ENCODE peak calls at places on chromosomes 6 and 20, in five cellular contexts. One of them, this sample, is unnamed.

GRCh38 chr20:25706793-25707192 is 10.1 kb upstream of the ZNF337 start:
- DNase-seq in endothelial cell of umbilical vein: no peak
- DNase-seq in sigmoid colon: no peak
- DNase-seq in GM12878: no peak
- DNase-seq in transverse colon: no peak
- DNase-seq in this sample: no peak

GRCh38 chr6:128731249-128732165 is 151.4 kb upstream of the LAMA2 start:
- DNase-seq in transverse colon: no peak
- DNase-seq in sigmoid colon: no peak
- DNase-seq in endothelial cell of umbilical vein: peak
- DNase-seq in GM12878: no peak
- DNase-seq in this sample: no peak

GRCh38 chr20:41050361-41051019 is 21.9 kb downstream of the TOP1 start:
- DNase-seq in GM12878: no peak
- DNase-seq in endothelial cell of umbilical vein: no peak
- DNase-seq in transverse colon: no peak
- DNase-seq in sigmoid colon: no peak
- DNase-seq in this sample: no peak

GRCh38 chr6:4781967-4782537 is 5.8 kb downstream of the CDYL start:
- DNase-seq in GM12878: no peak
- DNase-seq in sigmoid colon: no peak
- DNase-seq in endothelial cell of umbilical vein: no peak
- DNase-seq in transverse colon: no peak
- DNase-seq in this sample: no peak

GRCh38 chr20:4897600-4897999 is 103.7 kb downstream of the SLC23A2 start:
- DNase-seq in transverse colon: no peak
- DNase-seq in endothelial cell of umbilical vein: no peak
- DNase-seq in GM12878: no peak
- DNase-seq in sigmoid colon: no peak
- DNase-seq in this sample: no peak

GRCh38 chr6:129448965-129449364 is 261.0 kb downstream of the ARHGAP18 start:
- DNase-seq in GM12878: peak
- DNase-seq in sigmoid colon: no peak
- DNase-seq in endothelial cell of umbilical vein: no peak
- DNase-seq in transverse colon: no peak
- DNase-seq in this sample: no peak

GRCh38 chr20:24867556-24867955 is 81.5 kb upstream of the CST7 start:
- DNase-seq in transverse colon: no peak
- DNase-seq in GM12878: no peak
- DNase-seq in endothelial cell of umbilical vein: no peak
- DNase-seq in sigmoid colon: no peak
- DNase-seq in this sample: no peak

GRCh38 chr20:60046011-60046413 is 87.8 kb downstream of the CDH26 start:
- DNase-seq in endothelial cell of umbilical vein: no peak
- DNase-seq in transverse colon: no peak
- DNase-seq in sigmoid colon: no peak
- DNase-seq in GM12878: no peak
- DNase-seq in this sample: no peak

GRCh38 chr6:14875678-14876063 is 370.2 kb upstream of the JARID2 start:
- DNase-seq in sigmoid colon: no peak
- DNase-seq in GM12878: peak
- DNase-seq in endothelial cell of umbilical vein: no peak
- DNase-seq in transverse colon: no peak
- DNase-seq in this sample: no peak

GRCh38 chr6:7841781-7842468 is 68.7 kb downstream of the TXNDC5 start:
- DNase-seq in GM12878: no peak
- DNase-seq in transverse colon: no peak
- DNase-seq in endothelial cell of umbilical vein: no peak
- DNase-seq in sigmoid colon: no peak
- DNase-seq in this sample: no peak

GRCh38 chr20:35499271-35499670 is 30.2 kb downstream of the C20orf173 start:
- DNase-seq in sigmoid colon: no peak
- DNase-seq in GM12878: no peak
- DNase-seq in transverse colon: no peak
- DNase-seq in endothelial cell of umbilical vein: no peak
- DNase-seq in this sample: no peak

GRCh38 chr6:125066964-125067363 is 86.6 kb upstream of the TPD52L1 start:
- DNase-seq in endothelial cell of umbilical vein: no peak
- DNase-seq in transverse colon: no peak
- DNase-seq in GM12878: no peak
- DNase-seq in sigmoid colon: no peak
- DNase-seq in this sample: no peak

GRCh38 chr20:62692176-62692575 is 16.5 kb upstream of the NTSR1 start:
- DNase-seq in transverse colon: no peak
- DNase-seq in GM12878: no peak
- DNase-seq in sigmoid colon: no peak
- DNase-seq in endothelial cell of umbilical vein: no peak
- DNase-seq in this sample: no peak

GRCh38 chr20:62689861-62690644 is 18.6 kb upstream of the NTSR1 start:
- DNase-seq in endothelial cell of umbilical vein: no peak
- DNase-seq in transverse colon: no peak
- DNase-seq in GM12878: no peak
- DNase-seq in sigmoid colon: no peak
- DNase-seq in this sample: no peak

GRCh38 chr20:62693523-62693922 is 15.1 kb upstream of the NTSR1 start:
- DNase-seq in endothelial cell of umbilical vein: no peak
- DNase-seq in GM12878: no peak
- DNase-seq in transverse colon: no peak
- DNase-seq in sigmoid colon: no peak
- DNase-seq in this sample: no peak

GRCh38 chr20:62688855-62689460 is 19.7 kb upstream of the NTSR1 start:
- DNase-seq in sigmoid colon: no peak
- DNase-seq in transverse colon: no peak
- DNase-seq in GM12878: no peak
- DNase-seq in endothelial cell of umbilical vein: peak
- DNase-seq in this sample: no peak

GRCh38 chr20:62691485-62691884 is 17.2 kb upstream of the NTSR1 start:
- DNase-seq in sigmoid colon: no peak
- DNase-seq in GM12878: no peak
- DNase-seq in transverse colon: no peak
- DNase-seq in endothelial cell of umbilical vein: no peak
- DNase-seq in this sample: no peak
- TF ChIP-seq POLR2AphosphoS5 in sigmoid colon: no peak
- TF ChIP-seq POLR2AphosphoS5 in GM12878: no peak
- TF ChIP-seq POLR2AphosphoS5 in transverse colon: no peak
- TF ChIP-seq POLR2AphosphoS5 in endothelial cell of umbilical vein: no peak
- TF ChIP-seq POLR2AphosphoS5 in this sample: no peak

DNA sequence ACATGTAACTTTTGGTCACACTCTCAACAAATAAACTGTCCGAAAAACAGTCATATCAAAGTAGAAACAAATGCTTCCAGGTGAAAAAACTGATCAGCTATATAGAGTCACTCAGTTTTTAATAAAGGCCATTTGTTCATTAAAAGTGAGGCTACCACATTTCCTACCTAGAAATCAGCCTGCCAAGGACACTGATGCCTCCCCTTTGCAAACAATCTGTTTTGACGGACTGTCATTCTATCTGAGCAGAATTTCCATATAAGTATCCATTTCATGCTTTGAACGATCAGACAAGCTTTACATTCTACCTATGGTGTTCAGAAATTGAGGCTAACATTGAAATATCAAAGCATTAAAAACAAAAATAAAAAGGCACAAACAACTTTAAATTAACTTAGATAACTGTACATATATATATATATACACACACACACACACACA is 2.9 kb downstream of the CCN2 start:
- DNase-seq in GM12878: no peak
- DNase-seq in transverse colon: no peak
- DNase-seq in sigmoid colon: no peak
- DNase-seq in endothelial cell of umbilical vein: peak
- DNase-seq in this sample: no peak
- H3K4me3 ChIP-seq in GM12878: no peak
- H3K4me3 ChIP-seq in transverse colon: peak
- H3K4me3 ChIP-seq in sigmoid colon: peak
- H3K4me3 ChIP-seq in endothelial cell of umbilical vein: peak
- H3K4me3 ChIP-seq in this sample: peak

GRCh38 chr6:136511397-136511796 is 38.8 kb downstream of the MAP7 start:
- DNase-seq in GM12878: no peak
- DNase-seq in endothelial cell of umbilical vein: no peak
- DNase-seq in sigmoid colon: no peak
- DNase-seq in transverse colon: no peak
- DNase-seq in this sample: peak
- TF ChIP-seq POLR2A in GM12878: no peak
- TF ChIP-seq POLR2A in endothelial cell of umbilical vein: no peak
- TF ChIP-seq POLR2A in sigmoid colon: no peak
- TF ChIP-seq POLR2A in transverse colon: no peak
- TF ChIP-seq POLR2A in this sample: no peak

GRCh38 chr6:123570813-123571684 is 65.7 kb downstream of the TRDN start:
- DNase-seq in GM12878: no peak
- DNase-seq in sigmoid colon: no peak
- DNase-seq in endothelial cell of umbilical vein: no peak
- DNase-seq in transverse colon: no peak
- DNase-seq in this sample: no peak

GRCh38 chr6:123569575-123569974 is 67.2 kb downstream of the TRDN start:
- DNase-seq in endothelial cell of umbilical vein: no peak
- DNase-seq in sigmoid colon: no peak
- DNase-seq in GM12878: no peak
- DNase-seq in transverse colon: no peak
- DNase-seq in this sample: no peak

DNA sequence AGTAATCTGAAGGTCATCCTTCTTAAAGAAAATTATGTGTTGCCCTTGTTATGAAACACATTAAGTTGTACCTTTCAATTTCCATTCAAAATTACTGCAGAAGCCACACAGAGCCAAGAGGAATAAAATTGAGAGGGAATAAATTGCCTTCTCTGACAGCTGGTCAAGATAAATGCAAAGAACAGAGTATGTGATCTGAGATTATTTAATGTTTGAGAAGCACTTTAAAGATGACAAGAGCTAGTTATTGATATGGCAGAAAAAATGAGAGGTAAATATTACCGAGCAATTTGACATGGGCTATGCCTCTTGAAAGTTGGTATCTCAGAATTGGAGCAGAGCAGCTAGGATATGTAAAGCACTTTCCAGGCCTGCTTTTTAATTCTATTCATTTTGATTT is 61.5 kb downstream of the TRDN start:
- DNase-seq in endothelial cell of umbilical vein: no peak
- DNase-seq in sigmoid colon: no peak
- DNase-seq in transverse colon: no peak
- DNase-seq in GM12878: no peak
- DNase-seq in this sample: no peak
- TF ChIP-seq POLR2AphosphoS5 in endothelial cell of umbilical vein: no peak
- TF ChIP-seq POLR2AphosphoS5 in sigmoid colon: no peak
- TF ChIP-seq POLR2AphosphoS5 in transverse colon: no peak
- TF ChIP-seq POLR2AphosphoS5 in GM12878: no peak
- TF ChIP-seq POLR2AphosphoS5 in this sample: no peak

GRCh38 chr6:143333749-143334520 is 116.6 kb downstream of the ADAT2 start:
- DNase-seq in sigmoid colon: no peak
- DNase-seq in GM12878: no peak
- DNase-seq in transverse colon: no peak
- DNase-seq in endothelial cell of umbilical vein: no peak
- DNase-seq in this sample: no peak

GRCh38 chr6:143331362-143331761 is 119.1 kb downstream of the ADAT2 start:
- DNase-seq in sigmoid colon: no peak
- DNase-seq in transverse colon: no peak
- DNase-seq in endothelial cell of umbilical vein: no peak
- DNase-seq in GM12878: no peak
- DNase-seq in this sample: no peak

GRCh38 chr6:143332153-143332845 is 118.2 kb downstream of the ADAT2 start:
- DNase-seq in transverse colon: no peak
- DNase-seq in endothelial cell of umbilical vein: no peak
- DNase-seq in GM12878: no peak
- DNase-seq in sigmoid colon: no peak
- DNase-seq in this sample: no peak

GRCh38 chr6:143335865-143336264 is 114.6 kb downstream of the ADAT2 start:
- DNase-seq in GM12878: no peak
- DNase-seq in endothelial cell of umbilical vein: no peak
- DNase-seq in sigmoid colon: no peak
- DNase-seq in transverse colon: no peak
- DNase-seq in this sample: no peak

GRCh38 chr6:143333081-143333480 is 117.4 kb downstream of the ADAT2 start:
- DNase-seq in GM12878: no peak
- DNase-seq in endothelial cell of umbilical vein: no peak
- DNase-seq in sigmoid colon: no peak
- DNase-seq in transverse colon: no peak
- DNase-seq in this sample: no peak
- H3K4me3 ChIP-seq in GM12878: no peak
- H3K4me3 ChIP-seq in endothelial cell of umbilical vein: no peak
- H3K4me3 ChIP-seq in sigmoid colon: no peak
- H3K4me3 ChIP-seq in transverse colon: no peak
- H3K4me3 ChIP-seq in this sample: no peak

DNA sequence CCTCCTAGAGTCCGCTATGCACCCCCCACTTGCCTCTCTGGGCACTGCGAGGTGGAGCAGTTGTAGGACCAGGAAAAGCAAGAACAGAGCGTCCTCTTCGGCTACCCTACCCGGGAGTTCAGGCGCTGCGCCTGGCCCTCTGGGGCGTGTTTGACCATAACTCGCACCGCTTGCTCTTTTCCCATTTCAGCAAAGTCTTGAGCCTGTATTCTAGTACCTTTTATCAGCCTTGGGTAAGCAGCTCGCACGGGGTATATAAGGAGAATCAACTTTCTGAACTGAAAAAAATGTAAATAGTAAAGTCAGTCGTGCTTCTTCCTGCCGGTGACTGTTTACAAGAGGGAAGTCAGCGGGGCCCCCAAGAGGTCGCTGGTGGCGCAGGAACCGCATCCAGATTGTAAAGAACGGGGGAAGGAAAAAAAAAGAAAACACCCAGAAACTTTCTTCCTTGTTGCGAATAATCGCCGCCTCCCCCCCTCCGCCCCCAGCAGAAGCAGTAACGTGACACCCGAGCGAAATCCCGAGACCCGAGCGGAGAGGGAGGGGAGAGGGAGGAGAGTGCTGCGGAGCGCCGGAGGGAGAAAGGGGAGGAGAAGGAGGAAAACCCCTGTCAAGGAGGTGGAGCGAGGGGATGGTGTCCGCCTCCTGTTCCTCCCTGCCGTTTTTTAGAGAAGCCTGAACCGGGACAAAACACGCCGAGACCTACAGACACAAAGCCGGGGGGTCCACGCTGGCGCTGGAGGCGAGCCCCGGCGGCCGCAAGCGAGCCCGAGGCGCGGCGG is at the start of gene UST:
- DNase-seq in transverse colon: peak
- DNase-seq in sigmoid colon: peak
- DNase-seq in endothelial cell of umbilical vein: peak
- DNase-seq in GM12878: no peak
- DNase-seq in this sample: peak
- TF ChIP-seq POLR2A in transverse colon: peak
- TF ChIP-seq POLR2A in sigmoid colon: no peak
- TF ChIP-seq POLR2A in endothelial cell of umbilical vein: no peak
- TF ChIP-seq POLR2A in GM12878: no peak
- TF ChIP-seq POLR2A in this sample: peak

GRCh38 chr6:32638521-32639219 is 1.5 kb downstream of the HLA-DQA1 start:
- DNase-seq in transverse colon: no peak
- DNase-seq in endothelial cell of umbilical vein: no peak
- DNase-seq in sigmoid colon: no peak
- DNase-seq in GM12878: no peak
- DNase-seq in this sample: no peak
- TF ChIP-seq POLR2AphosphoS5 in transverse colon: no peak
- TF ChIP-seq POLR2AphosphoS5 in endothelial cell of umbilical vein: no peak
- TF ChIP-seq POLR2AphosphoS5 in sigmoid colon: no peak
- TF ChIP-seq POLR2AphosphoS5 in GM12878: peak
- TF ChIP-seq POLR2AphosphoS5 in this sample: no peak

This sample was measured in prostate gland.